ENCODE peak calls at places on chromosomes 4 and X, in four cellular contexts. P, H, A and U are unnamed samples. For H3K27me3 and H3K9me3, the result is how much of the 10 kb centered on the place peaks cover.

GRCh38 chrX:119887721-119888425 is 7.8 kb upstream of the AKAP14 start:
- DNase-seq in P (peak), H (peak), A (peak), U (peak)

GRCh38 chr4:59671037-59671436 is 1529.1 kb upstream of the ADGRL3 start:
- DNase-seq in P (no peak), H (no peak), A (no peak), U (no peak)

GRCh38 chr4:7861440-7861881 is 78.2 kb downstream of the AFAP1 start:
- DNase-seq in P (peak), H (no peak), A (no peak), U (no peak)

GRCh38 chr4:90241008-90241407 is 113.8 kb downstream of the CCSER1 start:
- DNase-seq in P (no peak), H (no peak), A (no peak), U (no peak)

GRCh38 chr4:137032242-137032641 is 500.1 kb downstream of the PCDH18 start:
- DNase-seq in P (no peak), H (no peak), A (no peak), U (no peak)

GRCh38 chr4:6893449-6894085 is 16.1 kb upstream of the TBC1D14 start:
- DNase-seq in P (no peak), H (no peak), A (no peak), U (peak)

GRCh38 chr4:69718376-69719293 is 41.8 kb downstream of the SULT1B1 start:
- DNase-seq in P (no peak), H (no peak), A (no peak), U (no peak)

GRCh38 chrX:135516376-135516775 is 4.1 kb upstream of the INTS6L start:
- DNase-seq in P (no peak), H (no peak), A (no peak), U (no peak)

GRCh38 chrX:10190367-10190766 is 33.6 kb downstream of the CLCN4 start:
- DNase-seq in P (no peak), H (no peak), A (peak), U (no peak)

GRCh38 chr4:30553721-30554120 is 166.4 kb upstream of the PCDH7 start:
- DNase-seq in P (no peak), H (no peak), A (no peak), U (no peak)

GRCh38 chr4:85955614-85956295 is 404.1 kb downstream of the MAPK10 start:
- DNase-seq in P (no peak), H (no peak), A (no peak), U (no peak)

GRCh38 chr4:156505341-156505955 is 466.2 kb downstream of the PDGFC start:
- DNase-seq in P (no peak), H (no peak), A (no peak), U (peak)

GRCh38 chr4:43763029-43763610 is 685.5 kb downstream of the KCTD8 start:
- DNase-seq in P (no peak), H (no peak), A (no peak), U (no peak)

GRCh38 chr4:68368566-68369473 is 18.9 kb upstream of the YTHDC1 start:
- DNase-seq in P (no peak), H (no peak), A (no peak), U (no peak)

GRCh38 chr4:26671111-26671510 is 87.2 kb downstream of the TBC1D19 start:
- DNase-seq in P (no peak), H (no peak), A (no peak), U (no peak)

GRCh38 chr4:35247047-35247446 is 997.3 kb downstream of the ARAP2 start:
- DNase-seq in P (no peak), H (no peak), A (no peak), U (no peak)

GRCh38 chrX:153775631-153776595 is 4.9 kb upstream of the SRPK3 start:
- DNase-seq in P (no peak), H (peak), A (no peak), U (peak)

GRCh38 chrX:121333942-121334341 is 286.5 kb downstream of the GLUD2 start:
- DNase-seq in P (no peak), H (no peak), A (no peak), U (no peak)

GRCh38 chr4:149630079-149630478 is 185.6 kb downstream of the IQCM start:
- DNase-seq in P (no peak), H (no peak), A (no peak), U (no peak)

GRCh38 chr4:148539387-148539786 is 97.2 kb upstream of the NR3C2 start:
- DNase-seq in P (no peak), H (no peak), A (no peak), U (peak)

GRCh38 chrX:121869876-121870477 is 822.6 kb downstream of the GLUD2 start:
- DNase-seq in P (peak), H (no peak), A (no peak), U (no peak)

GRCh38 chr4:19645589-19645988 is 606.1 kb upstream of the SLIT2 start:
- DNase-seq in P (no peak), H (no peak), A (no peak), U (no peak)

GRCh38 chr4:53061467-53061866 is 199.3 kb downstream of the RASL11B start:
- DNase-seq in P (no peak), H (no peak), A (no peak), U (no peak)

GRCh38 chr4:173135241-173135847 is 33.3 kb upstream of the GALNT7 start:
- DNase-seq in P (no peak), H (no peak), A (no peak), U (no peak)

GRCh38 chr4:45131020-45131419 is 404.7 kb upstream of the GNPDA2 start:
- DNase-seq in P (no peak), H (no peak), A (no peak), U (no peak)

GRCh38 chrX:19689170-19689814 is 174.0 kb upstream of the MAP3K15 start:
- DNase-seq in P (no peak), H (no peak), A (no peak), U (no peak)

GRCh38 chr4:156021298-156021697 is 67.6 kb upstream of the CTSO start:
- DNase-seq in P (no peak), H (no peak), A (no peak), U (no peak)

GRCh38 chrX:6777211-6778002 is 242.5 kb upstream of the VCX3A start:
- DNase-seq in P (no peak), H (no peak), A (no peak), U (no peak)

GRCh38 chrX:72714471-72714916 is 388 bp upstream of the PHKA1 start:
- DNase-seq in P (peak), H (peak), A (peak), U (peak)

GRCh38 chrX:112636951-112637541 is 42.7 kb downstream of the LHFPL1 start:
- DNase-seq in P (no peak), H (no peak), A (no peak), U (no peak)

GRCh38 chrX:118167361-118167760 is 50.8 kb upstream of the KLHL13 start:
- DNase-seq in P (no peak), H (no peak), A (no peak), U (no peak)

DNA sequence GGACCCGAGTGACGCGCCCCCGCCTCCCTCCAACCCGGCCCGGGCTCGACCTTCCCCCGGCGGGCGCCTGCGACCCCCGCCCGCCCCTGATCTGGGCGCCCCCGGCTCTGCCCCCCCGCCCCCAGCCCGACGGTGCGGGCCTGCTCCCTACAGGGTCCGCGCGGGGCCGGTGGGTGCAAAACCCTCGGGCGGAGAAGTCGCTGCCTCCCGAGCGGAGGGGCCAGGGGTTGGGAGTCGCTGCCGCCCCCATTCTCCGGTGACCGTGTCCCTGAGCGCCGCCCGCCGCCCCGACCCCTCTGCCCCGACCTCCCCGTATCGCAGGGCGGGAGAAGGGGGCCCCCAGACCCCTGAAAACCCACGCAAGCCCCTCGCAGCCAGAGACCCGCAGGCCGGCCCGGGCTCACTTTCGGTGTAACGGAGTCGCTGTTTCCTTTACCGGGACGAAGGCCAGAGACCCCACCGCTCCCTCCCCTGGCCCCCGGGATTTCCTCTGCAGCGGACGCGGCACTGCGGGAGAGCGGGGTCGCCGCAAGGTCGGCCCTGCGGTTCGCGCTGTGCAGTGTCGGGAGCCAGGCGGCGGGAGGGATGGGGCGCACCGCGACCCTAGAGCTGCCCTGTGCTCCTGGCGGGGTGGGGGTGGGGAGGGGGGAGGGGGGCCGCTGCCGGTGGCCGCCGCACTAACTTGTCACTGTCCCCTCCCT is 729 bp upstream of the CPLX1 start:
- DNase-seq in P (peak), H (peak), A (no peak), U (peak)
- H3K4me3 ChIP-seq in P (peak), H (peak), A (peak), U (no peak)

DNA sequence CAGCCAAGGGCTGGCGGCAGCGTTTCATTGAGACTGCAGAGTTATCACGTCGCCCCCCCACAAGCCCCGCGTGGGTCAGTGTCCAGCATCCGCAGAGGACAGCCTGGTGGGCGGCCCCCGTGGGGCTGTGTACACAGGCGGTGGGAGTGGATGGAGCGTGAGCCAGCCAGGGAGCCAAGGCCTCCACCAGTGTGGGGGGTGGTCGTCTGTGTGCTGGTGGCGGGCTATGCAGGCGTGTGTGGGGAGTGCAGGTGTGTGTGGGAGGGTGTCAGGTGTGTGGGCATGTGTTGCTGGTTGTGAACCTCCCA is 56.5 kb upstream of the NKX1-1 start:
- DNase-seq in P (peak), H (no peak), A (no peak), U (no peak)
- H3K27me3 ChIP-seq in P (under half), H (under half), A (half or more), U (half or more)

DNA sequence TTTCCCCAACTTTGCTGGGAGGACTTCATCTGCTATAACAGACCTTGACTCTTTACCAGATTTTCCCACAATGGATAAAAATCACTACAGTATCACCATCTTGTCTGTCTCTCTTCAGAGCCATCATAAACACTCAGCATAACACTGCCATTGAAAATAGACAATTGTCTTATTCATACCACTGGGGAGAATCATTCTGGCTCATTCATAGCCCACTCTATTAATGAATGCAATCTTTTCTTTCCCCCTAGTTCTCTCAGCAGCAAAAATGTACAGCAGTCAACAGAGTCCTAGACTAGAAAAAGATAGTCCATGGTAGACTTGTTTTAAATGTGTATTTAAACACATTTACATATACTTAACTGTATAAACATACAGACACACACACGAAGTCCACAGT is 19.2 kb downstream of the SLC9A7 start:
- DNase-seq in P (no peak), H (no peak), A (no peak), U (no peak)
- H3K9me3 ChIP-seq in P (under half), H (under half), A (under half), U (under half)

DNA sequence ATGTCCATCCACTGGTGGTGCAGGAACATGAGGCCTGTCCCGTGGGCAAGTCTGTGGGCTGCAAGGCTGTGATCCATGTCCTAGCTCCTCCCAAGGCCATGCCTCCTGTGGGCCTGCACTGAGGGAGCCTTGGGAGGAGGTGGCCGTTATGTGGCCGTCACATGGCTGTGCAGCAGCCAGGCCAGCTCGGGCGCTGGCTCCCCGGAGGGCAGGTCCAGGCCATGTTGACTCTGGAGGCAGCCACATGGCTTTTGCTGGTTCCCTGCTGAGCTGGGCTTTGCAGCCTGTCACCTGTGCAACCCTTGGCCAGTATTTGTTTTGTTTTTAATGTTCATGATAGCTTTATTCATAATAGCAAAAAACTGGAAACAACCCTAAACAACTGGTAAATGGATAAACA is 13.3 kb downstream of the ADRA2C start:
- DNase-seq in P (no peak), H (no peak), A (no peak), U (no peak)
- H3K4me3 ChIP-seq in P (no peak), H (no peak), A (no peak), U (no peak)

GRCh38 chrX:145687707-145688106 is 129.9 kb upstream of the SLITRK2 start:
- DNase-seq in P (no peak), H (no peak), A (no peak), U (no peak)
- H3K27me3 ChIP-seq in P (under half), H (under half), A (under half), U (under half)